ENCODE peak calls at places on chromosomes 4 and X, in ten cellular contexts. D is GM06990, E is lung, F is ureter, V is DND-41, J is cardiac fibroblast, C is sciatic nerve, B is AG10803, X is nephron progenitor cell, Y is activated T-cell treated with anti-CD3 and anti-CD28 coated beads for 1 hour. M is an unnamed sample.

GRCh38 chr4:169800541-169800940 is 42.8 kb upstream of the HPF1 start:
- DNase-seq in D (no peak), E (no peak), F (no peak), V (no peak), J (no peak), C (no peak), B (no peak), X (no peak), Y (no peak), M (no peak)

GRCh38 chr4:183438458-183439113 is 5.8 kb upstream of the CDKN2AIP start:
- DNase-seq in D (no peak), E (peak), F (peak), V (no peak), J (no peak), C (no peak), B (peak), X (no peak), Y (no peak), M (peak)

GRCh38 chr4:95625020-95625419 is 76.2 kb upstream of the UNC5C start:
- DNase-seq in D (no peak), E (no peak), F (no peak), V (no peak), J (no peak), C (no peak), B (no peak), X (no peak), Y (no peak), M (no peak)

GRCh38 chr4:8188085-8188484 is 11.0 kb upstream of the SH3TC1 start:
- DNase-seq in D (no peak), E (no peak), F (no peak), V (no peak), J (no peak), C (no peak), B (no peak), X (no peak), Y (no peak), M (no peak)

GRCh38 chr4:121765941-121766538 is 1.1 kb upstream of the SMIM43 start:
- DNase-seq in D (no peak), E (no peak), F (no peak), V (no peak), J (no peak), C (no peak), B (no peak), X (no peak), Y (no peak), M (no peak)

GRCh38 chrX:38175140-38175539 is 45.5 kb downstream of the SRPX start:
- DNase-seq in D (no peak), E (no peak), F (peak), V (peak), J (no peak), C (no peak), B (no peak), X (peak), Y (no peak), M (peak)

GRCh38 chr4:55440786-55441185 is 45.0 kb downstream of the TMEM165 start:
- DNase-seq in D (no peak), E (no peak), F (no peak), V (no peak), J (no peak), C (no peak), B (no peak), X (no peak), Y (no peak), M (no peak)

GRCh38 chr4:46975841-46976551 is 17.4 kb downstream of the GABRA4 start:
- DNase-seq in D (peak), E (no peak), F (no peak), V (no peak), J (no peak), C (no peak), B (no peak), X (no peak), Y (no peak), M (no peak)

GRCh38 chr4:186449954-186450353 is 105.4 kb downstream of the MTNR1A start:
- DNase-seq in D (no peak), E (no peak), F (no peak), V (no peak), J (no peak), C (no peak), B (no peak), X (no peak), Y (no peak), M (no peak)

GRCh38 chr4:153267013-153267412 is 62.8 kb downstream of the TRIM2 start:
- DNase-seq in D (no peak), E (no peak), F (no peak), V (no peak), J (peak), C (no peak), B (no peak), X (no peak), Y (no peak), M (no peak)

GRCh38 chr4:25938251-25939186 is 24.5 kb downstream of the SMIM20 start:
- DNase-seq in D (peak), E (no peak), F (no peak), V (no peak), J (peak), C (no peak), B (peak), X (no peak), Y (no peak), M (no peak)

GRCh38 chrX:39605183-39605582 is 492.6 kb downstream of the BCOR start:
- DNase-seq in D (no peak), E (no peak), F (no peak), V (no peak), J (no peak), C (no peak), B (no peak), X (no peak), Y (no peak), M (no peak)